ENCODE peak calls at places on chromosomes 3 and 15, in ten cellular contexts. G is right atrium auricular region, E is HCT116, P is IMR-90, O is sigmoid colon, W is stomach, X is astrocyte, F is body of pancreas, J is psoas muscle, L is tibial artery. C is an unnamed sample.

GRCh38 chr15:58595516-58596238 is 153.8 kb downstream of the ADAM10 start:
- DNase-seq in G (no peak), E (no peak), P (no peak), O (no peak), W (no peak), X (no peak), F (no peak), J (no peak), L (no peak), C (no peak)

GRCh38 chr3:143644370-143645089 is 203.7 kb downstream of the SLC9A9 start:
- DNase-seq in G (no peak), E (peak; percentile 47), P (peak; percentile 59), O (no peak), W (peak; percentile 51), X (peak; percentile 62), F (peak; percentile 57), J (no peak), L (no peak), C (peak; percentile 72)

GRCh38 chr3:148184798-148185197 is 512.9 kb upstream of the AGTR1 start:
- DNase-seq in G (no peak), E (no peak), P (no peak), O (no peak), W (no peak), X (no peak), F (no peak), J (no peak), L (no peak), C (no peak)

GRCh38 chr3:39146611-39147373 is 6.6 kb downstream of the CSRNP1 start:
- DNase-seq in G (peak; percentile 88), E (peak; percentile 77), P (peak; percentile 98), O (peak; percentile 90), W (peak; percentile 79), X (peak; percentile 98), F (peak; percentile 67), J (peak; percentile 91), L (peak; percentile 94), C (peak; percentile 81)

GRCh38 chr3:52904000-52904399 is 6.7 kb upstream of the STIMATE start:
- DNase-seq in G (no peak), E (no peak), P (no peak), O (no peak), W (no peak), X (no peak), F (no peak), J (no peak), L (no peak), C (no peak)

GRCh38 chr3:24156466-24156865 is 211.4 kb downstream of the NR1D2 start:
- DNase-seq in G (no peak), E (peak; percentile 49), P (peak; percentile 41), O (no peak), W (no peak), X (peak; percentile 67), F (no peak), J (no peak), L (no peak), C (no peak)

GRCh38 chr15:66891776-66892175 is 173.6 kb upstream of the SMAD3 start:
- DNase-seq in G (no peak), E (no peak), P (no peak), O (no peak), W (no peak), X (no peak), F (no peak), J (no peak), L (no peak), C (no peak)

GRCh38 chr15:63212050-63212973 is 22.9 kb downstream of the RAB8B start:
- DNase-seq in G (no peak), E (no peak), P (peak; percentile 87), O (no peak), W (no peak), X (peak; percentile 71), F (no peak), J (no peak), L (no peak), C (no peak)

GRCh38 chr3:179853176-179853575 is 183.6 kb downstream of the PEX5L start:
- DNase-seq in G (no peak), E (no peak), P (peak; percentile 92), O (no peak), W (no peak), X (peak; percentile 89), F (no peak), J (no peak), L (no peak), C (no peak)

GRCh38 chr3:58660998-58661397 is 5.6 kb downstream of the FAM3D start:
- DNase-seq in G (no peak), E (no peak), P (no peak), O (no peak), W (no peak), X (no peak), F (no peak), J (no peak), L (no peak), C (no peak)

GRCh38 chr3:38254872-38255271 is 10.7 kb upstream of the SLC22A13 start:
- DNase-seq in G (no peak), E (no peak), P (no peak), O (no peak), W (no peak), X (no peak), F (no peak), J (no peak), L (no peak), C (no peak)

GRCh38 chr15:101201411-101202174 is 50.3 kb downstream of the CHSY1 start:
- DNase-seq in G (peak; percentile 97), E (peak; percentile 19), P (peak; percentile 99), O (peak; percentile 96), W (peak; percentile 54), X (peak; percentile 98), F (peak; percentile 50), J (peak; percentile 89), L (peak; percentile 99), C (peak; percentile 75)

GRCh38 chr3:97969541-97969940 is 2.7 kb downstream of the RIOX2 start:
- DNase-seq in G (no peak), E (no peak), P (no peak), O (no peak), W (no peak), X (no peak), F (no peak), J (no peak), L (no peak), C (no peak)

GRCh38 chr3:97968376-97968775 is 3.9 kb downstream of the RIOX2 start:
- DNase-seq in G (no peak), E (no peak), P (no peak), O (no peak), W (no peak), X (no peak), F (no peak), J (no peak), L (no peak), C (no peak)

GRCh38 chr3:97970131-97970530 is 2.1 kb downstream of the RIOX2 start:
- DNase-seq in G (no peak), E (no peak), P (no peak), O (no peak), W (no peak), X (no peak), F (no peak), J (no peak), L (no peak), C (no peak)

GRCh38 chr3:97970929-97971460 is 1.2 kb downstream of the RIOX2 start:
- DNase-seq in G (no peak), E (no peak), P (no peak), O (no peak), W (no peak), X (no peak), F (no peak), J (no peak), L (no peak), C (no peak)

DNA sequence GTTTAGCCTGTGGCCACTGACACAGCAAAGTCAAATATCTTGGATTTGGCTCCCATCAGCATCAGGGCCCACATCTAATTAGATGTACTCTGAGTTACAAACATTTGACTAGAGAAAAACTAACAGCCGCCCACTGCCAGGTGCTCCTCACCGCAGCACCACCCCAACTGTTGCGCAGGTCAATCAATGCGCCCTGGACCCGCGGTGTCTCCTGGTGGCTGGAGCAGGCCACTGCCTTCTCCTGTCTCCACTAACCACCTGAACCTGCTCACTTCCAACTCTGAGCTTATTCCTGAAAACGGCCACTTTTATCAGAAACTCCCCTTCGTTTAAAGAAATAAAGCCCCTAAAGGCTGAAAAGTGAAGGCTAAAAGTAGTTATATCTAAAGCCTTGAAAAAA is 4.3 kb downstream of the RIOX2 start:
- DNase-seq in G (no peak), E (no peak), P (no peak), O (no peak), W (no peak), X (no peak), F (peak; percentile 22), J (no peak), L (no peak), C (no peak)
- TF ChIP-seq CTCF in G (no peak), E (peak; percentile 42), P (no peak), O (no peak), W (no peak), X (no peak), F (no peak), J (no peak), L (no peak), C (no peak)

GRCh38 chr3:72436863-72437592 is 411.2 kb downstream of the SHQ1 start:
- DNase-seq in G (no peak), E (no peak), P (no peak), O (no peak), W (no peak), X (no peak), F (no peak), J (no peak), L (no peak), C (no peak)
- H3K4me1 ChIP-seq in G (peaks cover 22% of the 10 kb centered on the region), E (no peaks in the 10 kb centered on the region), P (no peaks in the 10 kb centered on the region), O (peaks cover 58% of the 10 kb centered on the region), W (no peaks in the 10 kb centered on the region), X (no peaks in the 10 kb centered on the region), F (peaks cover 12% of the 10 kb centered on the region), J (peaks cover 56% of the 10 kb centered on the region), L (no peaks in the 10 kb centered on the region), C (no peaks in the 10 kb centered on the region)

DNA sequence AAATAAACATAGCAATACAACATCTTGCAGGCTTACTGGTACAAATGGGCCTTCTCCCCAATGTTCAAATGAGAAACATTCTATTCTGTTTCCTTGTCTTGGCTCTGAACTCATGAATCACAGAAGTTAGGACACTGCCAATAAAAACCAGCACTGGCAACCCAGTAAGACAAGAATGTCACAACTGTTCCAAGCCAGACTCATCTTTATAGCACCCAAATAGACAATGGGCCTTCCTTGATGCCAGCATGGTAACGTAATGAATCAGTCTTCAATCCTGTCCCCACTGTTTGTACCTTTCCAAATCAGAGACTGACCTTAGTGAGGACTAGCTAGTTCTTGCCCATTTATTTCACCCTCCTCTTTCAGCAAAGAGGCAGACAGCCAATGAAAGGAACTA is 14.1 kb upstream of the RPS17 start:
- DNase-seq in G (no peak), E (no peak), P (no peak), O (no peak), W (no peak), X (no peak), F (no peak), J (no peak), L (no peak), C (no peak)
- H3K27ac ChIP-seq in G (no peak overlapping the region), E (no peak overlapping the region), P (no peak overlapping the region), O (no peak overlapping the region), W (no peak overlapping the region), X (no peak overlapping the region), F (no peak overlapping the region), J (peak overlapping the region; percentile 47), L (no peak overlapping the region), C (no peak overlapping the region)

DNA sequence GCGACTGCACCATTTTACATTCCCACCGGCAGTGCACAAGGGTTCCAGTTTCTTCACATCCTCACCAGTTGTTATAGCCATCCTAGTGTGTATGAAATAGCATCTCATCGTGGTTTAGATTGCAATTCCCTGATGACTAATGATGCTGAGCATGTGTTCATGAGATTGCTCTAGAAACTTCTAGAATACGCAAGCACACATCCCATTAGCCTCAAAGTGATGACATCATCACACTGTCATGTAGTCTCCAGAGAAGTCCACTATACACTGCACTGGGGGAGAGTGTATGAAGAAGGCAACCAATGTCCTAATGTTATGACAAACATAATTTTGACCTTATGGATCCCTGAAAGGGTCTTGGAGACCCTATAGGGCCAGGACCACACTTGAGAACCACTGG is 30.2 kb downstream of the FBLN2 start:
- DNase-seq in G (no peak), E (no peak), P (peak; percentile 92), O (no peak), W (no peak), X (peak; percentile 78), F (no peak), J (no peak), L (no peak), C (no peak)
- TF ChIP-seq CTCF in G (no peak), E (no peak), P (no peak), O (no peak), W (no peak), X (no peak), F (no peak), J (no peak), L (no peak), C (no peak)

C was measured in lung.